ENCODE peak calls at places on chromosomes 12 and 14, in four cellular contexts. G, N, Y and B are unnamed samples.

GRCh38 chr14:104284107-104284592 is 145.8 kb downstream of the KIF26A start:
- DNase-seq in G (peak), N (no peak), Y (no peak), B (no peak)

GRCh38 chr14:93231129-93231979 is 24.3 kb downstream of the UBR7 start:
- DNase-seq in G (peak), N (no peak), Y (peak), B (peak)

GRCh38 chr14:57086271-57087162 is 182.2 kb downstream of the EXOC5 start:
- DNase-seq in G (no peak), N (no peak), Y (no peak), B (no peak)

GRCh38 chr14:22464422-22465142 is 124.4 kb downstream of the DAD1 start:
- DNase-seq in G (no peak), N (no peak), Y (no peak), B (no peak)

GRCh38 chr12:99386907-99387306 is 260.6 kb upstream of the GARIN6 start:
- DNase-seq in G (no peak), N (no peak), Y (peak), B (peak)

GRCh38 chr14:88559852-88560251 is 3.0 kb upstream of the ZC3H14 start:
- DNase-seq in G (no peak), N (no peak), Y (peak), B (peak)

GRCh38 chr12:69916541-69917270 is 91.7 kb downstream of the MYRFL start:
- DNase-seq in G (no peak), N (no peak), Y (peak), B (peak)

GRCh38 chr12:53381739-53382630 is 2.0 kb downstream of the SP1 start:
- DNase-seq in G (peak), N (peak), Y (peak), B (peak)

GRCh38 chr12:49088190-49088931 is 6.2 kb downstream of the DHH start:
- DNase-seq in G (peak), N (peak), Y (peak), B (peak)

GRCh38 chr12:21528953-21529352 is 2.9 kb downstream of the SPX start:
- DNase-seq in G (no peak), N (no peak), Y (peak), B (peak)

GRCh38 chr14:22268875-22269274 is 320.1 kb downstream of the DAD1 start:
- DNase-seq in G (no peak), N (no peak), Y (peak), B (peak)

GRCh38 chr12:108133482-108133881 is 4.4 kb downstream of the WSCD2 start:
- DNase-seq in G (peak), N (no peak), Y (no peak), B (no peak)

GRCh38 chr14:76313303-76313702 is 62.6 kb upstream of the ESRRB start:
- DNase-seq in G (no peak), N (no peak), Y (no peak), B (no peak)

GRCh38 chr14:95294834-95295599 is 24.7 kb downstream of the CLMN start:
- DNase-seq in G (no peak), N (no peak), Y (peak), B (peak)

GRCh38 chr14:84375235-84375634 is 1154.7 kb upstream of the FLRT2 start:
- DNase-seq in G (no peak), N (no peak), Y (peak), B (no peak)

GRCh38 chr14:21748869-21749303 is 75.3 kb upstream of the OR4E1 start:
- DNase-seq in G (no peak), N (peak), Y (peak), B (peak)

GRCh38 chr14:100619382-100620305 is 32.4 kb upstream of the BEGAIN start:
- DNase-seq in G (peak), N (no peak), Y (no peak), B (no peak)

GRCh38 chr12:100843061-100843460 is 48.5 kb downstream of the ANO4 start:
- DNase-seq in G (no peak), N (no peak), Y (no peak), B (no peak)

GRCh38 chr14:105711841-105712460 is 185.6 kb downstream of the TMEM121 start:
- DNase-seq in G (no peak), N (no peak), Y (no peak), B (no peak)

GRCh38 chr12:13204428-13204827 is 7.9 kb downstream of the EMP1 start:
- DNase-seq in G (no peak), N (no peak), Y (peak), B (peak)

GRCh38 chr14:51564460-51564859 is 87.2 kb upstream of the FRMD6 start:
- DNase-seq in G (no peak), N (no peak), Y (no peak), B (peak)

GRCh38 chr12:45725631-45726593 is 3.6 kb upstream of the ARID2 start:
- DNase-seq in G (no peak), N (peak), Y (peak), B (peak)

GRCh38 chr12:124828264-124829007 is 35.2 kb downstream of the SCARB1 start:
- DNase-seq in G (no peak), N (no peak), Y (peak), B (peak)

GRCh38 chr14:53295985-53296582 is 143.0 kb upstream of the DDHD1 start:
- DNase-seq in G (no peak), N (peak), Y (peak), B (peak)

GRCh38 chr12:131592972-131593371 is 117.9 kb upstream of the SFSWAP start:
- DNase-seq in G (no peak), N (no peak), Y (no peak), B (peak)

GRCh38 chr12:27163048-27163715 is 80.8 kb upstream of the C12orf71 start:
- DNase-seq in G (no peak), N (no peak), Y (peak), B (peak)

GRCh38 chr12:66742508-66743367 is 63.9 kb upstream of the GRIP1 start:
- DNase-seq in G (no peak), N (no peak), Y (no peak), B (no peak)

GRCh38 chr14:101784631-101785030 is 23.1 kb downstream of the PPP2R5C start:
- DNase-seq in G (no peak), N (no peak), Y (no peak), B (no peak)

GRCh38 chr12:56670836-56671235 is 17.2 kb downstream of the PTGES3 start:
- DNase-seq in G (no peak), N (no peak), Y (no peak), B (no peak)

GRCh38 chr14:104891664-104892500 is 26.8 kb downstream of the CEP170B start:
- DNase-seq in G (peak), N (no peak), Y (no peak), B (no peak)

GRCh38 chr14:34322940-34323418 is 139.1 kb downstream of the SPTSSA start:
- DNase-seq in G (peak), N (peak), Y (peak), B (peak)

GRCh38 chr14:74988131-74988530 is 14.6 kb upstream of the EIF2B2 start:
- DNase-seq in G (no peak), N (no peak), Y (peak), B (peak)

GRCh38 chr12:52647601-52648000 is 4.4 kb downstream of the KRT2 start:
- DNase-seq in G (no peak), N (no peak), Y (no peak), B (no peak)

GRCh38 chr14:90649096-90649495 is 167.1 kb downstream of the TTC7B start:
- DNase-seq in G (no peak), N (no peak), Y (peak), B (peak)